ENCODE peak calls at places on chromosomes 5 and 9, in four cellular contexts. D is K562, K is GM12878, N is HepG2. M is an unnamed sample.

GRCh38 chr9:134557331-134557730 is 84.3 kb upstream of the COL5A1 start:
- DNase-seq in D (no peak), K (no peak), N (no peak), M (no peak)

GRCh38 chr9:95108777-95109176 is 208.7 kb downstream of the FANCC start:
- DNase-seq in D (no peak), K (no peak), N (no peak), M (no peak)

GRCh38 chr9:37947987-37948386 is 44.1 kb upstream of the SLC25A51 start:
- DNase-seq in D (no peak), K (no peak), N (no peak), M (no peak)

GRCh38 chr5:107619781-107620180 is 51.0 kb downstream of the EFNA5 start:
- DNase-seq in D (no peak), K (no peak), N (no peak), M (no peak)

GRCh38 chr9:115880221-115880620 is 273.4 kb upstream of the PAPPA start:
- DNase-seq in D (no peak), K (no peak), N (no peak), M (no peak)

GRCh38 chr9:84054341-84055010 is 73.9 kb downstream of the RMI1 start:
- DNase-seq in D (no peak), K (no peak), N (peak; percentile 30), M (no peak)

GRCh38 chr5:168438349-168438748 is 47.9 kb upstream of the RARS1 start:
- DNase-seq in D (no peak), K (no peak), N (no peak), M (no peak)

GRCh38 chr9:81108391-81108790 is 581.0 kb downstream of the TLE1 start:
- DNase-seq in D (no peak), K (no peak), N (no peak), M (no peak)

GRCh38 chr9:18756712-18757125 is 276.3 kb downstream of the SAXO1 start:
- DNase-seq in D (no peak), K (peak; percentile 7), N (peak; percentile 8), M (no peak)

GRCh38 chr9:115172105-115172504 is 54.1 kb upstream of the TNC start:
- DNase-seq in D (no peak), K (no peak), N (no peak), M (no peak)

GRCh38 chr9:19940808-19941207 is 152.0 kb upstream of the SLC24A2 start:
- DNase-seq in D (no peak), K (no peak), N (no peak), M (no peak)

GRCh38 chr5:76482961-76483360 is 79.9 kb downstream of the IQGAP2 start:
- DNase-seq in D (no peak), K (no peak), N (no peak), M (no peak)

GRCh38 chr9:112856843-112857242 is 33.8 kb downstream of the SLC46A2 start:
- DNase-seq in D (no peak), K (no peak), N (no peak), M (no peak)

GRCh38 chr5:112694853-112695709 is 42.6 kb upstream of the APC start:
- DNase-seq in D (peak; percentile 29), K (no peak), N (no peak), M (no peak)

GRCh38 chr5:88279584-88279983 is 10.9 kb upstream of the TMEM161B start:
- DNase-seq in D (no peak), K (no peak), N (no peak), M (no peak)

GRCh38 chr9:109537288-109537687 is 39.2 kb upstream of the PTPN3 start:
- DNase-seq in D (no peak), K (no peak), N (no peak), M (no peak)

GRCh38 chr9:79946718-79947117 is 375.0 kb downstream of the TLE4 start:
- DNase-seq in D (no peak), K (no peak), N (no peak), M (no peak)

GRCh38 chr5:160230686-160231527 is 1.6 kb downstream of the FABP6 start:
- DNase-seq in D (no peak), K (peak; percentile 74), N (no peak), M (no peak)

GRCh38 chr9:108994695-108995094 is 18.6 kb downstream of the CTNNAL1 start:
- DNase-seq in D (no peak), K (no peak), N (no peak), M (no peak)

GRCh38 chr9:129331366-129331765 is 153.3 kb upstream of the IER5L start:
- DNase-seq in D (no peak), K (no peak), N (no peak), M (no peak)

GRCh38 chr5:2492476-2492875 is 259.0 kb downstream of the IRX2 start:
- DNase-seq in D (no peak), K (no peak), N (no peak), M (no peak)

GRCh38 chr5:141369994-141370848 is at the start of gene PCDHGB3:
- DNase-seq in D (peak; percentile 21), K (no peak), N (no peak), M (peak; percentile 48)

GRCh38 chr9:107044872-107045271 is 181.9 kb downstream of the ZNF462 start:
- DNase-seq in D (no peak), K (no peak), N (no peak), M (peak; percentile 12)

GRCh38 chr5:174751154-174751990 is 27.0 kb downstream of the MSX2 start:
- DNase-seq in D (no peak), K (no peak), N (no peak), M (peak; percentile 60)
- TF ChIP-seq BHLHE40 in D (no peak), K (no peak), N (no peak), M (no peak)

GRCh38 chr9:127563579-127563978 is 48.5 kb upstream of the STXBP1 start:
- DNase-seq in D (no peak), K (no peak), N (no peak), M (no peak)

GRCh38 chr9:127561491-127562270 is 50.4 kb upstream of the STXBP1 start:
- DNase-seq in D (peak; percentile 75), K (no peak), N (no peak), M (no peak)

GRCh38 chr9:127562271-127562780 is 49.8 kb upstream of the STXBP1 start:
- DNase-seq in D (no peak), K (no peak), N (no peak), M (no peak)

GRCh38 chr9:127565231-127565630 is 46.8 kb upstream of the STXBP1 start:
- DNase-seq in D (no peak), K (no peak), N (no peak), M (no peak)

DNA sequence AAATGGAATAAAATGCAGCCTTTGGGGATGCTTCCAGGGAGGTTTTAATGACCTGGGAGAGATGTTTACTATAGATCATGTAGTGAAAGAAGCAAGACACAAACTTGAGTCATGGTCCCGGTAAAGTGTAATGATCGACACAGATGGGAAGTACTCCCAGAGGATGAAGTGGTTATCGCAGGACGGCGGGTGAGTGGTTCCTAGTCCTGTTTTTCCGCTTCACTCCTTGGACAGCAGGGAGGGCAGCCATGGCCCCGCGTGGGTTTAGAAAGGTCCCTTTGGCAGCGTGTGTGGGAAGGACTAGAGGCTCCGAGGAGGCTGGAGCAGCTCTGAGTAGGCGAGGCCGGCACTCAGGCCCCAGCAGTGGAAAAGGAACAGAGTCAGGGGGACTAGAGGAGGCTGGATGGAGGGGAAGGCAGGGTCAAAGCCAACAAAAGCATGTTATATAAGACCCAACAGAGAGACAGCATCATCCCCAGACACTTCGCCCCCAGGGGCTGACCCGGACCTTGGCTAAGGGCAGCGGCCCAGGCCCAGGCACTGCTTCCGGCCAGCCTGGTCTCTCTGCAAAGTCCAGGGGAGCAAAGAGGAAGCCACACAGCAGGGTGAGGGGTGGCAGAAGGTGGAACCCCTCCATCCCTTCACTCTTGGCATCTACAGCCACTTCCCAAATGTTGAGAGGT is 49.1 kb upstream of the STXBP1 start:
- DNase-seq in D (no peak), K (no peak), N (no peak), M (no peak)
- TF ChIP-seq FOXM1 in D (no peak), K (no peak), N (no peak), M (no peak)

GRCh38 chr5:36665638-36666037 is 59.2 kb downstream of the SLC1A3 start:
- DNase-seq in D (no peak), K (no peak), N (no peak), M (no peak)

GRCh38 chr5:36666986-36667385 is 60.6 kb downstream of the SLC1A3 start:
- DNase-seq in D (no peak), K (no peak), N (no peak), M (no peak)

GRCh38 chr5:36666304-36666703 is 59.9 kb downstream of the SLC1A3 start:
- DNase-seq in D (no peak), K (no peak), N (no peak), M (no peak)

GRCh38 chr5:36662291-36662851 is 56.0 kb downstream of the SLC1A3 start:
- DNase-seq in D (no peak), K (no peak), N (no peak), M (no peak)

GRCh38 chr5:36664762-36665161 is 58.4 kb downstream of the SLC1A3 start:
- DNase-seq in D (no peak), K (no peak), N (no peak), M (no peak)
- TF ChIP-seq BHLHE40 in D (no peak), K (no peak), N (no peak), M (no peak)

DNA sequence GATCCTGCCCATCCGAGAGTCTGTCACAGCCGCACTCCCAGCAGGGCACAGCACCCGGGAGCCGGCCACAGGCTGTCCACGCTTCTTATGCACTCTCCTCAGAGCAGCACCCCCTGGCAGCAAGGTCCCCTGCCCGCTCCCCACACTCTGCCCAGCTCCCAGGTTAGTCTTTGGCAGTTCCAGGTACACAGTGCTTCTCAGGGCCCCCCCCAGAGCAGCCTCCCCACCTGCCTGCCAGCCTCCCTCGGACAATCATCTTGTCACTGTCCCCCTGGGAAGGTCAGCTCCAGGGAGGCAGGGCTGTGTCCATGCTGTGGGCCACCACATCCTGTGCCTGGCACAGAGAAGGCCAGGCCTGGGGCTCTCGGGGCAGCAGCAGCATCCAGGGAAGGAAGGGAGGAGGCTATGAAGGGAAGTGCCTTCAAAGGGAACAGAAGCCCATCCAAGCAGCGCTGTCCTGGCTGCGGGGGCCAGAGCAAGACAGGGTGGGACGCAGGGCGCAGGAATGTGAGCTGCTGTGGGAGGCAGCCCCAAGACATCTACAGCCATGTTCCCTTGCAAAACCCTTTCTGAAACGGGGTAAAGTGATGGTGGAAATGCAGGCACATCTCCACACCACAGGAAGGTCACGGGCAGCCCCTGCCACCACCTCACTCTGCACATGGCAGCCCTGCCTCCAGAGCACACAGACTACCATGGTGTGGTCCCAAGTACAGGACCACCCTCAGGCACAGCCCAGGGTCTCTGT is 68.6 kb upstream of the ADAMTS2 start:
- DNase-seq in D (no peak), K (no peak), N (no peak), M (no peak)
- TF ChIP-seq FOXM1 in D (no peak), K (no peak), N (no peak), M (no peak)

GRCh38 chr9:111644195-111644772 is 13.2 kb downstream of the DNAJC25 start:
- DNase-seq in D (no peak), K (no peak), N (peak; percentile 27), M (no peak)

GRCh38 chr9:111649016-111649415 is 12.4 kb upstream of the GNG10 start:
- DNase-seq in D (no peak), K (no peak), N (no peak), M (no peak)

GRCh38 chr9:111646417-111646816 is 15.0 kb upstream of the GNG10 start:
- DNase-seq in D (no peak), K (no peak), N (no peak), M (no peak)

GRCh38 chr9:111645806-111646205 is 14.7 kb downstream of the DNAJC25 start:
- DNase-seq in D (no peak), K (no peak), N (no peak), M (no peak)

DNA sequence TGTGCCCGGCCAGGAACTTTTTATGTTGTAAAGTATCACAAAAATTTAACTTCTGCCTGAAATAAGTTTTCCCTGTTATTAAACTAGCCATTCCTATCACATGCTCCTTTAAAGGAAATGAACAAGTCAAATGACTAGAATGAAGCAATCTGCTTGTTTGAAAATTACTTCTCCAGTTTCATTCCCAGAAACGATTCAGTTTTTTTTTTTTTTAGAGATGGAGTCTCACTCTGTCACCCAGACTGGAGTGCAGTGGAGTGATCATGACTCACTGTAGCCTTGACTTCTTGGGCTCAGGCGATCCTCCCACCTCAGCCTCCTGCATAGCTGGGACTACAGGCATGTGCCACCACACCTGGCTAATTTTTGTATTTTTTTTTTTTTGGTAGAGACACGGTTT is 13.3 kb upstream of the GNG10 start:
- DNase-seq in D (no peak), K (no peak), N (no peak), M (no peak)
- TF ChIP-seq BHLHE40 in D (no peak), K (no peak), N (no peak), M (no peak)

M was measured in HEK293T.